ENCODE peak calls at places on chromosomes 4 and X, in four cellular contexts. K is mucosa of descending colon, I is uterus, A is gastrocnemius medialis. U is an unnamed sample.

GRCh38 chr4:1209821-1210220 is 37.4 kb upstream of the SPON2 start:
- DNase-seq in K (peak), I (peak), A (peak), U (peak)

GRCh38 chr4:7625073-7625472 is 190.3 kb upstream of the PSAPL1 start:
- DNase-seq in K (no peak), I (no peak), A (no peak), U (no peak)

GRCh38 chrX:16278927-16279326 is 111.6 kb downstream of the MAGEB17 start:
- DNase-seq in K (no peak), I (no peak), A (no peak), U (no peak)

GRCh38 chr4:25031077-25031606 is 396 bp upstream of the LGI2 start:
- DNase-seq in K (no peak), I (peak), A (no peak), U (no peak)

GRCh38 chr4:39947415-39947814 is 30.3 kb downstream of the PDS5A start:
- DNase-seq in K (no peak), I (no peak), A (no peak), U (no peak)

GRCh38 chr4:37960098-37960497 is at the start of gene PTTG2:
- DNase-seq in K (no peak), I (no peak), A (no peak), U (no peak)

GRCh38 chrX:20595928-20596550 is 329.3 kb upstream of the RPS6KA3 start:
- DNase-seq in K (no peak), I (no peak), A (no peak), U (no peak)

GRCh38 chr4:107243141-107243779 is 207.1 kb upstream of the DKK2 start:
- DNase-seq in K (peak), I (peak), A (peak), U (no peak)

GRCh38 chr4:89306486-89307184 is 965 bp downstream of the GPRIN3 start:
- DNase-seq in K (peak), I (no peak), A (no peak), U (no peak)

GRCh38 chr4:53579826-53580225 is 11.5 kb downstream of the LNX1 start:
- DNase-seq in K (no peak), I (no peak), A (no peak), U (no peak)

GRCh38 chrX:45806410-45807121 is 605.9 kb upstream of the DIPK2B start:
- DNase-seq in K (no peak), I (no peak), A (no peak), U (no peak)

GRCh38 chrX:45803383-45803921 is 602.8 kb upstream of the DIPK2B start:
- DNase-seq in K (no peak), I (no peak), A (no peak), U (no peak)

GRCh38 chrX:45799576-45799975 is 598.9 kb upstream of the DIPK2B start:
- DNase-seq in K (no peak), I (no peak), A (no peak), U (no peak)

GRCh38 chrX:45801554-45801953 is 600.9 kb upstream of the DIPK2B start:
- DNase-seq in K (no peak), I (no peak), A (no peak), U (no peak)
- TF ChIP-seq CTCF in K (no peak), I (peak), A (no peak), U (no peak)

GRCh38 chr4:186554485-186554884 is 882 bp downstream of the MTNR1A start:
- DNase-seq in K (peak), I (no peak), A (no peak), U (no peak)
- TF ChIP-seq CTCF in K (no peak), I (no peak), A (no peak), U (no peak)

DNA sequence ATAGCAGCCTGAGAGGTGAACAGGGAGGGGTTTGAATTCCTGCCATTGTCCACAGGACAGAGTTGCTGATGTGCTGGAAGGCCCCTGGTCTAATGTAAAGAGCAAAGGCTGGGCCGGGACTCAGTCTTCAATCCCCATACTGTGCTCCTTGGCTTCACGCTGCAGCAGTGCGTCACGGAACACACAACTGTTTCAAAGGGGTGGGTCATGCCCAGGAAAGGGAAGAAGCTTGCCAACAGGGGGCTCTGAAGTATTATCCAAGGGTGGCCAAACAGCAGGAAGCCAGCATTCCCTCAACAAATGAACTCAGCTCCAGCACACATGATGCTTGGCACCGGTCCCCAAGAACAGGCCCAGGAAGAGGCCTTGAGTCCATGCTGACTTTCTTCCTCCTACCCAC is 122.5 kb downstream of the NFKB1 start:
- DNase-seq in K (no peak), I (no peak), A (no peak), U (no peak)
- TF ChIP-seq CTCF in K (no peak), I (no peak), A (no peak), U (no peak)

GRCh38 chr4:109675181-109675580 is 28.1 kb downstream of the CASP6 start:
- DNase-seq in K (no peak), I (no peak), A (no peak), U (no peak)

GRCh38 chr4:109675843-109676242 is 27.4 kb downstream of the CASP6 start:
- DNase-seq in K (no peak), I (no peak), A (no peak), U (no peak)

GRCh38 chr4:109673303-109673702 is 29.9 kb downstream of the CASP6 start:
- DNase-seq in K (no peak), I (no peak), A (no peak), U (no peak)

GRCh38 chr4:109672173-109672572 is 31.1 kb downstream of the CASP6 start:
- DNase-seq in K (no peak), I (no peak), A (no peak), U (no peak)

GRCh38 chr4:109676886-109677285 is 26.4 kb downstream of the CASP6 start:
- DNase-seq in K (no peak), I (no peak), A (no peak), U (no peak)
- TF ChIP-seq CTCF in K (no peak), I (no peak), A (no peak), U (no peak)

DNA sequence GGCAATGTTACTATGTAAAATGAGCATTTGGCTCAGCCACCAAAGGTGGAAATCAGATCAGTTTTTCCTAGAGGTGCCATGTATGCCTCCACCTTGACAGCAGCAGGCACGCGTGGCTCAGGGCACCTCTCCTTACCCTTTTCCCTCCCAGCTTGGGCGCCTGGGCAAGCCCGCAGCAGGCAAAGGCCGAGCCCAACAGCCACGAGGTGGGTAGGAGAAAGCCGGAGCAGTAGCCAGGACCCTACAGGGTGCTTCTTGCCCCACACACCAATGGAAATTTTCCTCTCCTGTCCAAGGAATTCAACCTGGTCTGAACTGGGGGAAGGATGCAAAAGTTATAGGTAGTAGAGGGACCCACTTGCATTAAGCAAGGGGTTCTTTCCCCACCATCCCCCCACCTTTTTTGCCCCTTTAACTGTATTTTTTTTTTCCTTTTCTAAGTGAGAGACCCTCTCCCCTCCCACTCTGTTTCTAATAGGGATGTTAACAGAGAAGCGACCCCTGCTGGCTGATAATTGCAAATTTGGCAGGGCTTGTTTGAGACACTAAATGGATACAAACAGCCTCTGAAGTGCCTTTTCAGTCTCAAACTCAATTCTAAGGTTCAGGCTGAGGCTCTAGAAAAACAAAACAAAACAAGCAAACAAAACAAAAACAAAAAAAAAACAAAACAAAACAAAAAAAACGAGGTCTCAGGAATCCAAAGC is 895.1 kb downstream of the PCDH18 start:
- DNase-seq in K (no peak), I (no peak), A (no peak), U (no peak)
- TF ChIP-seq CTCF in K (no peak), I (no peak), A (no peak), U (no peak)

DNA sequence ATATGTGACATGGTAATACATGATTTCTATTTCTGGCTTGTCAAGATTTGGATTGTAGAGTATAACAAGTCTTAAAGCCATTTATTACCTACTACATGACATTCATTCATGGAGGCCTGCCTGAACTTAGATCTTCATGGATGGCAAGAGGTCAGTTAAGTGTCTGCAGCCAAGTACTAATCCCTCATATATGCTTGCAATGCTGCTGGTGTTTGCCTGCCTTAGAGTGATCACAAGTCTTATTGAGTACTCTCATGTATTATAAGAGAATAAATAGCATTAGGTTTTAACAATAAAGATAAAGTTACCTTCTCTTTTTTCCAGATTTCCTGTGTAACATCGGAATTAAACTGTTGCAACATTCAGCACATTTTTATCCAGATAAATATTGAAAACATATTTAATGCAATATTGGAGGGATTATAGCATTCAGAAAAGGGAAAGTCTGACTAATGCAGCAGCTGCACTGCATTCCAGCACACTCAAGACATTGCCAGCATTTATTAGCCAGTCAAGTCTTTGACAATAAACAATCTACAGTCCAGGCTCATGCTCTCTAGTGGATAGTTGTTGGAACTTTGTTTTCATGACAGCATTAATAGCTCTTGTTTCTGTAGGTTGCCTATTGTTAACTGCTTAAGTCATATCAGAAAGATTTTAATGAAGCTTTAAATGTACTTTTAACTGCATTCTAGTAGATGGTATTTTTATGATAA is 737.1 kb downstream of the FAT4 start:
- DNase-seq in K (no peak), I (no peak), A (no peak), U (no peak)
- TF ChIP-seq CTCF in K (no peak), I (no peak), A (no peak), U (no peak)

GRCh38 chr4:113905301-113905700 is 74.1 kb downstream of the ARSJ start:
- DNase-seq in K (no peak), I (no peak), A (no peak), U (no peak)

GRCh38 chr4:113907559-113907958 is 71.9 kb downstream of the ARSJ start:
- DNase-seq in K (no peak), I (no peak), A (no peak), U (no peak)

GRCh38 chr4:113908829-113909228 is 70.6 kb downstream of the ARSJ start:
- DNase-seq in K (no peak), I (no peak), A (no peak), U (no peak)
- TF ChIP-seq CTCF in K (no peak), I (no peak), A (no peak), U (peak)

GRCh38 chr4:56575820-56576429 is 70.3 kb downstream of the ARL9 start:
- DNase-seq in K (no peak), I (no peak), A (no peak), U (no peak)
- TF ChIP-seq CTCF in K (no peak), I (peak), A (peak), U (no peak)

GRCh38 chrX:139178980-139179379 is 351.6 kb upstream of the F9 start:
- DNase-seq in K (no peak), I (no peak), A (no peak), U (no peak)

DNA sequence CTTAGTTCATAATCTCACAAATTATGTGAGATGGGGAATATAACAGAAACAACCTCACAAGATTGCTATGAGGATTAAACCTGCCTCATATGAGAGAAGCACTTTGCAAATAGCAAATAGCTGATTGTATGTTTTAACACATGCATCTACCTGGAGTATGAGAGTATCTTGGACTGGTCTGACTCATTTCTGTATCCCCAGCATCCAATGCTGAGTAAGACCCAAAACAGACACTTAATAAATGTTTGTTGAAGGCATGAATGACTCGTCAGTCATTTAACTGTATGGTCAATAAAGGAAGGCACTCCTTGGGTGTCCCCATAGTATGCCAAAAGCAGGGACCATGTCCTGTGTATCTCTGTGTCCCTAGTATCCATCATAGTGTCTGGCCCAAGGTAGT is 350.9 kb upstream of the F9 start:
- DNase-seq in K (no peak), I (no peak), A (no peak), U (no peak)
- TF ChIP-seq CTCF in K (no peak), I (no peak), A (no peak), U (no peak)

DNA sequence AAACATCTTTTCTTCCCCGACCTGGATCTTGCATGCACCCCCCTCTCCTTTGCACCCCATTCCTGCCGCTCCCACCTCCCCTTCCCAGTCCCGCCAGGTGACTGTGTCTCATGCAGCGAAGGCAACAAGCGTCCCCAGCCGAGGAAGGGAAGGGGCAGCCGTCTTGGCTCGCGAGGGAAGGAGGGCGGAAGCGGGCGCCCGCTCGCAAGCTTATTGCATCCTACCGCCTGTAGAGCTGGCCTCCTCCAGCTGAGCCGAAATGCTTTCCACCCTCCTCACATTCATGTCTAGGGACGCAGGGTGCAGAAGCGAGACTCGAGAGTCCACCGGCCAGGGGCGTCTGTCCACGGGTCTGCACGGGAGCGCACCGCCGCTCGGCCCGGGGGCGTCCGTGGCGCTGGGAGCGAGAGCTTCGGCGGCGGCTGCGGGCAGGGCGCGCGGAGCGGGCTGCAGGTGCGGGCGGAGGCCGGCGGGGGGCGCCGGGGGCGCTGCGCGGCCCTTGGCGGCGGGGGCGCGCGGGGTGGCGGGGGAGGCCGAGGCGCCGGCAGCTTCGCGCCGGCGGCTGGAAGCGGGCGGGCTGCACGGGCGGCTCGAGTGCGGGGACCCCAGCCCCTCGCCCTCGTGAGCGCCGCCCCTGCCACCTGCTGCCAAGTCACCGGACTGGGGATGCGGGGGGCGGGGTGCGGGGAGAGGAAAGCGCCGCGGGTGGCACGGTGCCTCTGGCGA is at the start of gene KCNIP4:
- DNase-seq in K (peak), I (peak), A (no peak), U (no peak)
- TF ChIP-seq CTCF in K (no peak), I (peak), A (no peak), U (no peak)